ENCODE peak calls at places on chromosomes 4 and X, in nine cellular contexts. J is A549; N is HFF-Myc; Z is fibroblast of lung; I is hepatocyte; A is upper lobe of right lung; L is AG04450; X is CD8-positive, alpha-beta T cell; C is GM12865. E is an unnamed sample.

GRCh38 chrX:140123446-140123845 is 158.1 kb upstream of the CXorf66 start:
- DNase-seq in L (no peak), N (no peak), C (no peak), X (no peak), I (no peak), Z (peak), J (peak), A (no peak), E (no peak)

GRCh38 chr4:87037921-87038320 is 103.1 kb downstream of the AFF1 start:
- DNase-seq in N (no peak), Z (no peak), A (no peak), X (no peak), L (no peak), J (no peak), C (no peak), I (no peak), E (no peak)

GRCh38 chr4:87002682-87003043 is 67.9 kb downstream of the AFF1 start:
- DNase-seq in A (no peak), C (no peak), I (no peak), X (no peak), Z (no peak), N (no peak), L (no peak), J (no peak), E (no peak)

GRCh38 chr4:127574643-127575042 is 58.1 kb upstream of the INTU start:
- DNase-seq in Z (no peak), I (no peak), C (no peak), L (no peak), X (no peak), N (no peak), J (no peak), A (no peak), E (no peak)

GRCh38 chr4:125750399-125750798 is 435.6 kb downstream of the FAT4 start:
- DNase-seq in C (no peak), Z (no peak), N (no peak), X (no peak), A (no peak), I (no peak), L (no peak), J (no peak), E (no peak)

GRCh38 chr4:148651991-148652390 is 209.8 kb upstream of the NR3C2 start:
- DNase-seq in L (no peak), Z (peak), A (no peak), N (no peak), C (no peak), I (no peak), J (no peak), X (no peak), E (no peak)

GRCh38 chr4:37223732-37224131 is 20.8 kb upstream of the NWD2 start:
- DNase-seq in A (no peak), C (no peak), I (no peak), J (no peak), Z (no peak), N (no peak), X (no peak), L (no peak), E (no peak)

GRCh38 chr4:110669663-110670062 is 46.8 kb upstream of the PITX2 start:
- DNase-seq in Z (no peak), L (no peak), X (no peak), C (no peak), A (no peak), J (peak), I (no peak), N (no peak), E (no peak)

GRCh38 chr4:25857403-25857802 is 5.4 kb downstream of the SEL1L3 start:
- DNase-seq in C (no peak), N (no peak), X (no peak), J (peak), L (no peak), Z (no peak), A (no peak), I (no peak), E (no peak)

GRCh38 chr4:110663738-110664444 is 41.0 kb upstream of the PITX2 start:
- DNase-seq in Z (peak), A (no peak), L (no peak), X (no peak), N (peak), C (no peak), J (peak), I (no peak), E (no peak)

GRCh38 chr4:86032476-86033022 is 327.3 kb downstream of the MAPK10 start:
- DNase-seq in I (peak), X (no peak), N (no peak), A (no peak), L (no peak), C (no peak), Z (peak), J (no peak), E (no peak)

GRCh38 chr4:39124885-39125599 is 57.3 kb upstream of the WDR19 start:
- DNase-seq in Z (no peak), X (no peak), A (no peak), J (no peak), N (no peak), L (no peak), C (peak), I (no peak), E (no peak)

GRCh38 chr4:183831026-183831446 is 74.1 kb upstream of the STOX2 start:
- DNase-seq in A (no peak), I (no peak), N (no peak), C (no peak), Z (no peak), L (no peak), X (no peak), J (no peak), E (no peak)

GRCh38 chrX:71492086-71493065 is 40.5 kb upstream of the OGT start:
- DNase-seq in J (peak), X (peak), L (no peak), I (no peak), Z (peak), N (no peak), A (peak), C (peak), E (peak)

GRCh38 chrX:69543572-69543971 is 39.4 kb downstream of the NALF2 start:
- DNase-seq in N (no peak), C (no peak), L (no peak), J (no peak), I (no peak), Z (no peak), A (no peak), X (no peak), E (peak)

GRCh38 chrX:81301877-81302276 is 100.0 kb downstream of the SH3BGRL start:
- DNase-seq in A (no peak), Z (peak), N (no peak), I (no peak), L (no peak), C (no peak), X (no peak), J (no peak), E (no peak)

GRCh38 chr4:132502096-132502552 is 647.0 kb upstream of the PCDH10 start:
- DNase-seq in X (no peak), J (no peak), N (no peak), Z (no peak), L (no peak), I (no peak), C (no peak), A (no peak), E (no peak)

GRCh38 chr4:182023469-182023868 is 219.7 kb upstream of the TENM3 start:
- DNase-seq in Z (no peak), N (no peak), X (no peak), J (no peak), I (no peak), A (no peak), C (no peak), L (no peak), E (no peak)

GRCh38 chr4:179307297-179308136 is 1865.3 kb upstream of the AGA start:
- DNase-seq in A (no peak), L (peak), Z (peak), C (peak), N (no peak), J (peak), I (peak), X (no peak), E (no peak)

GRCh38 chr4:161320377-161320776 is 843.4 kb downstream of the FSTL5 start:
- DNase-seq in L (no peak), I (peak), X (no peak), N (no peak), J (peak), Z (peak), A (no peak), C (peak), E (no peak)

GRCh38 chr4:14383652-14384051 is 618.6 kb upstream of the CPEB2 start:
- DNase-seq in Z (no peak), A (no peak), I (no peak), C (no peak), L (no peak), J (no peak), N (no peak), X (no peak), E (no peak)

GRCh38 chrX:13081385-13082285 is 37.2 kb upstream of the FAM9C start:
- DNase-seq in N (no peak), J (no peak), C (peak), Z (no peak), A (no peak), X (no peak), L (no peak), I (no peak), E (no peak)

GRCh38 chr4:101236097-101236496 is 111.2 kb downstream of the PPP3CA start:
- DNase-seq in C (no peak), A (no peak), J (no peak), I (no peak), X (no peak), L (no peak), N (no peak), Z (no peak), E (no peak)

GRCh38 chrX:120463241-120463640 is 5.9 kb downstream of the LAMP2 start:
- DNase-seq in C (no peak), X (no peak), I (no peak), N (no peak), Z (peak), J (peak), A (no peak), L (no peak), E (no peak)

GRCh38 chr4:1532549-1533395 is 126.5 kb upstream of the NKX1-1 start:
- DNase-seq in L (no peak), N (no peak), X (no peak), C (no peak), A (no peak), Z (no peak), I (no peak), J (no peak), E (peak)

GRCh38 chr4:154044118-154044517 is 255.2 kb upstream of the SFRP2 start:
- DNase-seq in X (no peak), I (no peak), N (no peak), A (no peak), L (no peak), C (no peak), J (no peak), Z (no peak), E (no peak)

GRCh38 chr4:176883681-176884418 is 91.1 kb upstream of the VEGFC start:
- DNase-seq in N (peak), X (no peak), J (peak), L (peak), I (no peak), Z (peak), A (no peak), C (no peak), E (no peak)

GRCh38 chrX:35682481-35682880 is 115.7 kb upstream of the MAGEB16 start:
- DNase-seq in Z (no peak), X (no peak), N (no peak), I (no peak), A (no peak), C (no peak), J (no peak), L (no peak), E (no peak)

GRCh38 chrX:25003066-25003849 is 12.5 kb downstream of the ARX start:
- DNase-seq in C (peak), A (no peak), L (no peak), X (no peak), I (peak), N (no peak), J (no peak), Z (no peak), E (peak)

GRCh38 chrX:54786972-54787371 is 11.1 kb downstream of the ITIH6 start:
- DNase-seq in X (peak), J (peak), Z (no peak), L (no peak), N (no peak), A (no peak), I (no peak), C (peak), E (no peak)

GRCh38 chr4:1711055-1711905 is 839 bp downstream of the SLBP start:
- DNase-seq in I (peak), Z (peak), X (peak), A (peak), C (peak), N (no peak), J (peak), L (no peak), E (peak)

GRCh38 chrX:136814847-136815634 is 34.3 kb upstream of the ARHGEF6 start:
- DNase-seq in N (no peak), X (no peak), L (no peak), I (no peak), A (no peak), J (no peak), C (no peak), Z (no peak), E (no peak)

GRCh38 chrX:15451913-15452312 is 41.2 kb downstream of the PIR start:
- DNase-seq in Z (peak), L (no peak), J (no peak), N (no peak), X (no peak), C (no peak), I (no peak), A (no peak), E (no peak)

GRCh38 chrX:11265352-11265751 is 27.9 kb upstream of the AMELX start:
- DNase-seq in Z (no peak), A (no peak), I (no peak), C (no peak), J (no peak), X (no peak), N (no peak), L (no peak), E (no peak)

GRCh38 chrX:11264925-11265324 is 28.3 kb upstream of the AMELX start:
- DNase-seq in J (no peak), L (no peak), C (peak), N (no peak), A (no peak), Z (no peak), X (no peak), I (no peak), E (no peak)

GRCh38 chrX:11269006-11269405 is 24.2 kb upstream of the AMELX start:
- DNase-seq in I (no peak), A (no peak), C (no peak), L (no peak), N (no peak), Z (no peak), X (no peak), J (no peak), E (no peak)

GRCh38 chrX:11267311-11267910 is 25.8 kb upstream of the AMELX start:
- DNase-seq in L (no peak), C (no peak), I (no peak), X (no peak), Z (no peak), J (peak), A (no peak), N (no peak), E (no peak)

DNA sequence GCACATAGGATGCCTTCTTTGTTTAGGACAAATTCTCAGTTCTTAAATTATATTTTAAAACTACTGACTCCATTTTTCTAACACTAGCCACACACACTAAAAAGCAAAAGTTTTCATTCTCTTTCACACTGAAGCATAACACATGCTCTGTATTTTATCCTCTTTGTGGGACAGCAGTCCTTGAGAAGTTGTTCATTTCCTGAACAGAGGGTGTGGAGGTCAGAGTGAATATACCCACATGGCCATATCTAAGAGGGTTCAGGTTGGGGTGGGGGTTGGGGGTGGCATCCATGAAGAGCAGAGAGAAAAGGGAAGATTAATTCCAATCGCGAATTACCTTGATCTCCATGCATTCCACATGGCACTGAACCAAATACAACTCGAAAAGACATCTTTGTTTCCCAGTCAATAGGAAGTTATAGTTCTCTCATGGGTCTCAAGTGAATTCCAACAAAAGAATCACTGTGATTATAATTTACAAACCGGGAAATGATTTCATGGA is 26.8 kb upstream of the AMELX start:
- DNase-seq in C (no peak), A (no peak), N (no peak), J (no peak), Z (no peak), X (no peak), I (no peak), L (no peak), E (no peak)
- H3K4me3 ChIP-seq in C (no peak), A (no peak), N (no peak), J (no peak), Z (no peak), X (no peak), I (no peak), L (no peak), E (no peak)

GRCh38 chr4:156970501-156971167 is 965 bp downstream of the PDGFC start:
- DNase-seq in X (no peak), A (peak), I (peak), Z (peak), L (no peak), C (no peak), J (peak), N (no peak), E (peak)
- TF ChIP-seq CTCF in X (no peak), A (peak), I (peak), Z (peak), L (peak), C (no peak), J (no peak), N (peak), E (peak)

GRCh38 chr4:155819066-155819465 is 47.0 kb downstream of the ASIC5 start:
- DNase-seq in J (no peak), L (no peak), Z (no peak), C (no peak), A (no peak), I (no peak), X (no peak), N (no peak), E (no peak)

GRCh38 chr4:155820887-155821529 is 45.1 kb downstream of the ASIC5 start:
- DNase-seq in Z (no peak), N (no peak), A (no peak), L (no peak), C (no peak), J (no peak), I (no peak), X (no peak), E (no peak)

GRCh38 chr4:155822572-155822971 is 43.5 kb downstream of the ASIC5 start:
- DNase-seq in I (no peak), N (no peak), L (no peak), A (no peak), X (no peak), J (peak), C (peak), Z (peak), E (no peak)

DNA sequence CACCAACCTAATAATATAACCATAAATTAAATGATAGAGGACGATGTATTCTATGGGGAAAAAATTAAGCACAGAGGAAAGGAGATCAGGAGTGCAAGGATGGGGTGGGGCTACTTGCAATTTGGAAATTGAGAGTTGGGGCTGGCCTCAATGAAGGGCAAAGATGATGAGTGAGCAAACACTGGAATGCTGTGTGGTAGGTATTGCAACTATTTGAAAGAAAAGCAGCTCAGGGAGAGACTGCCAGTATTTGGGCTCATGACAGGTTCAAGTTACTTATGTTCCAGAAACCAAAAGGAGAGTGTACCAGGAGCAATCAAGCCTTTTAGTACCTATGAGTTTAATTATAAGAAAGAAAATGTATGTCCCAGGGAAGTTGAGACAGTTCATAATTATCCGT is 47.4 kb downstream of the ASIC5 start:
- DNase-seq in J (no peak), N (no peak), Z (peak), A (no peak), C (no peak), L (no peak), I (no peak), X (no peak), E (no peak)
- H3K4me3 ChIP-seq in J (no peak), N (no peak), Z (no peak), A (no peak), C (no peak), L (no peak), I (no peak), X (no peak), E (no peak)

DNA sequence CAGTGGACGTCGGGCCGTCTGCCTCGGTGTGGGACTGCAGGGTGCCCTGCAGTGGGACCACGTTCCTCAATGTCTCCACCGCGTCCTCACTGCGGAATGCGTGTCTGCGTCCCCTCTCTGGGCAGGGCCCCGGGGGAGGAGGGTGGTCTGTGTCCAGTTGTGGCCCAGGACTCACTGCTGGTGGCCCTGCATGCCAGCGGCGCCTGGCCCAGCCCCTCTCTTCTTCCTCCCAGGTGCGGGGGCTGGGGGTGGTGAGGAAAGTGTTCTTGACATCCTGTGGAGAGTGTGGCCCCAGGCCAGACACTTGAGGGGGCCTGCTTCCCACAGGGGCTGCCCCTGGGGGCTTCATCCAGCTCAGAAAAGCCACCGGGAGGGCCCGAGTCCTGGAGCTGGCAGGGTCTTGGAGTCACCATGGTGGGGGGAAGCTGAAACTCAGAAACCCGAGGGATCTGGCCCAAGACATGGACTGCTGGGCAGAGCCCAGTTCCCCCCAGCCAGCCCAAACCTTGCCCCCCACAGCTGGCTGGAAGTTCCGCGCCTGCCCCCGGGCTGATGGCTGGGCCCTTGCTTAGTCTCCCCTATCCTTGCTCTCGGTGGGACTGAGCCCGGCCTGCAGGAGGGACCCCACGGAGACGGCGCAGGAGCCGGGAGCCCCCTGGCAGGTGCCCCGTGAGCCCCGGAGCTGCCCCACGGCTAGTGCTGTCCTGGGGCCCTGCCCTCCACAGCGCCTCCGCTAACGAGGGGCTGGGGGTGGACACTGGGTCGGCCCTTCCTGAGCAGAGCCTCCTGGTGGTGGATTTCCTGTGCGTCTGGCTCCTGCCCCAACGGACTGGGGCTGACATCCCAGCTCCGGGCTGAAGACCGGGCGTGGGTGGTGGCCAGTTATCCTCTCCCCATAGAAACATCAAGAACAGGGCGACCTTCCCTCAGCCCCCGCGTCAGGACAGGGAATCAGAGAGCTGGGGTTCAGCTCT is 2.9 kb downstream of the DOK7 start:
- DNase-seq in L (no peak), C (no peak), N (no peak), Z (no peak), I (no peak), J (no peak), A (no peak), X (no peak), E (peak)
- TF ChIP-seq CTCF in L (peak), C (no peak), N (peak), Z (no peak), I (no peak), J (no peak), A (no peak), X (no peak), E (no peak)

GRCh38 chrX:74421181-74422028 is at the start of gene SLC16A2:
- DNase-seq in L (peak), I (peak), J (peak), Z (peak), X (peak), A (peak), C (peak), N (no peak), E (peak)
- H3K4me3 ChIP-seq in L (peak), I (peak), J (peak), Z (peak), X (peak), A (peak), C (no peak), N (peak), E (peak)

DNA sequence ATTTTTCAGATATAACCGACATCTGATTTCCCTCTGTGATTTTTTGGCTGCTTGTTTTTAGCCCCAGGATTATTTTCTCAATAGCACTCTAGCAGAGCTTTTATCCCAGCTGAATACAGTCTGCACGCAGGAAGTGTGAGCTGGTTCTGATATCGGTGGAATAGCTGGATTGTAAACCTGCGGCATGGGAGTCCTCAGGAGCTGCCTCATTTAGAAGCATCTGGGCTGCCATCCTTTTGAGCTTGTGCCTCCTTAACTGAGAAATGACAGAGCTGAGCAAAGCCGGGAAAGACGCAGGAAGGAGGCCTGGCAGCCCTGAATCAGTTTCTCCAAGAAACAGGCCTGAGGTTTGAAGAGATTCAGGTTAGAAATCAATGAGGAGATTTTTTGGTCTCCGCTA is 28.4 kb upstream of the GRPEL1 start:
- DNase-seq in L (no peak), A (no peak), Z (no peak), N (no peak), I (no peak), C (no peak), X (no peak), J (no peak), E (no peak)
- TF ChIP-seq CTCF in L (no peak), A (no peak), Z (no peak), N (no peak), I (no peak), C (no peak), X (no peak), J (no peak), E (no peak)

E was measured in kidney.